ENCODE peak calls at places on chromosomes 2 and 18, in five cellular contexts. D is NCI-H1105 treated with DMSO at 0.1 percent for 48 hours, I is A549, U is OCI-M1, N is NCI-H748 treated with DMSO at 0.1 percent for 48 hours. K is an unnamed sample.

GRCh38 chr2:167944825-167945659 is 302.4 kb downstream of the STK39 start:
- DNase-seq in U (peak; percentile 68), D (no peak), I (no peak), N (no peak), K (no peak)

GRCh38 chr2:112884869-112885502 is 26.0 kb upstream of the IL37 start:
- DNase-seq in N (peak; percentile 9), D (no peak), I (peak; percentile 41), U (peak; percentile 89), K (peak; percentile 80)

GRCh38 chr18:44901283-44901682 is 220.6 kb downstream of the SETBP1 start:
- DNase-seq in N (no peak), D (no peak), U (no peak), I (no peak), K (no peak)

GRCh38 chr2:72137498-72138010 is 10.1 kb downstream of the CYP26B1 start:
- DNase-seq in U (peak; percentile 67), D (peak; percentile 7), N (no peak), I (peak; percentile 64), K (peak; percentile 65)

GRCh38 chr2:237729681-237730475 is 68.7 kb upstream of the RBM44 start:
- DNase-seq in U (no peak), D (no peak), N (no peak), I (no peak), K (no peak)

GRCh38 chr18:295756-296155 is 27.9 kb upstream of the THOC1 start:
- DNase-seq in I (no peak), N (no peak), D (no peak), U (no peak), K (no peak)

GRCh38 chr2:72938455-72938854 is 21.1 kb downstream of the EMX1 start:
- DNase-seq in D (no peak), I (no peak), U (no peak), N (no peak), K (no peak)

GRCh38 chr2:9422321-9423099 is 818 bp downstream of the ITGB1BP1 start:
- DNase-seq in U (peak; percentile 63), N (no peak), I (peak; percentile 38), D (peak; percentile 52), K (peak; percentile 58)

GRCh38 chr18:70288851-70289328 is at the start of gene SOCS6:
- DNase-seq in N (peak; percentile 39), U (peak; percentile 64), D (peak; percentile 31), I (no peak), K (peak; percentile 72)

GRCh38 chr18:74963820-74964446 is 245.0 kb downstream of the PTGR3 start:
- DNase-seq in U (peak; percentile 84), I (peak; percentile 47), D (peak; percentile 91), N (peak; percentile 89), K (no peak)

GRCh38 chr2:241597561-241597960 is 39.0 kb downstream of the BOK start:
- DNase-seq in D (no peak), U (no peak), I (no peak), N (no peak), K (no peak)

GRCh38 chr18:9321017-9321452 is 13.5 kb upstream of the TWSG1 start:
- DNase-seq in I (no peak), N (no peak), U (peak; percentile 88), D (no peak), K (no peak)

GRCh38 chr2:70523996-70524965 is 29.3 kb downstream of the TGFA start:
- DNase-seq in U (peak; percentile 4), I (peak; percentile 76), N (no peak), D (no peak), K (no peak)

GRCh38 chr2:99140056-99140859 is 1.2 kb upstream of the C2orf15 start:
- DNase-seq in U (no peak), N (no peak), I (no peak), D (no peak), K (no peak)

GRCh38 chr2:181138816-181139215 is 158.4 kb downstream of the UBE2E3 start:
- DNase-seq in D (no peak), I (peak; percentile 15), N (no peak), U (no peak), K (no peak)

GRCh38 chr18:3441290-3441689 is 8.7 kb upstream of the TGIF1 start:
- DNase-seq in I (peak; percentile 66), U (peak; percentile 85), N (no peak), D (no peak), K (peak; percentile 51)

GRCh38 chr2:31318360-31319336 is 84.7 kb downstream of the EHD3 start:
- DNase-seq in I (no peak), D (no peak), N (no peak), U (peak; percentile 41), K (no peak)

GRCh38 chr2:58856100-58856499 is 615.0 kb upstream of the FANCL start:
- DNase-seq in N (no peak), D (no peak), I (no peak), U (no peak), K (no peak)

GRCh38 chr18:10420561-10421352 is 33.7 kb upstream of the APCDD1 start:
- DNase-seq in N (no peak), I (no peak), U (no peak), D (no peak), K (no peak)

GRCh38 chr2:149797030-149797429 is 209.5 kb upstream of the MMADHC start:
- DNase-seq in U (no peak), D (no peak), I (no peak), N (no peak), K (no peak)

GRCh38 chr18:7950380-7951143 is 383.4 kb downstream of the PTPRM start:
- DNase-seq in I (peak; percentile 85), N (no peak), D (no peak), U (no peak), K (no peak)

GRCh38 chr2:207260947-207261346 is 95.2 kb upstream of the KLF7 start:
- DNase-seq in I (no peak), D (no peak), N (no peak), U (no peak), K (no peak)

GRCh38 chr2:241739651-241740050 is 5.2 kb downstream of the D2HGDH start:
- DNase-seq in U (no peak), D (no peak), I (no peak), N (no peak), K (no peak)

GRCh38 chr2:107545851-107546250 is 280.8 kb upstream of the RGPD4 start:
- DNase-seq in N (no peak), I (no peak), D (no peak), U (no peak), K (no peak)

GRCh38 chr2:11166476-11166875 is 11.2 kb downstream of the SLC66A3 start:
- DNase-seq in D (no peak), N (no peak), U (no peak), I (no peak), K (no peak)

GRCh38 chr18:35972197-35973000 is at the start of gene RMP24:
- DNase-seq in U (peak; percentile 96), D (peak; percentile 95), I (peak; percentile 95), N (peak; percentile 86), K (peak; percentile 97)

GRCh38 chr2:210302326-210302725 is 12.6 kb downstream of the MYL1 start:
- DNase-seq in D (no peak), N (no peak), I (no peak), U (no peak), K (no peak)

GRCh38 chr18:25759111-25759510 is 331.3 kb downstream of the SS18 start:
- DNase-seq in N (no peak), I (no peak), U (no peak), D (no peak), K (no peak)

GRCh38 chr18:8116346-8117007 is 492.8 kb upstream of the RAB12 start:
- DNase-seq in I (peak; percentile 78), D (no peak), U (no peak), N (no peak), K (no peak)

GRCh38 chr18:3246636-3247242 is 862 bp upstream of the MYL12A start:
- DNase-seq in I (no peak), U (peak; percentile 97), N (no peak), D (no peak), K (peak; percentile 62)

GRCh38 chr2:159710601-159711180 is 1.6 kb upstream of the MARCHF7 start:
- DNase-seq in I (no peak), N (no peak), U (peak; percentile 43), D (no peak), K (no peak)

GRCh38 chr2:189210250-189211075 is 30.9 kb upstream of the COL5A2 start:
- DNase-seq in D (no peak), I (peak; percentile 89), U (peak; percentile 93), N (no peak), K (no peak)

GRCh38 chr2:61898810-61899209 is 6.7 kb upstream of the COMMD1 start:
- DNase-seq in U (peak; percentile 68), D (peak; percentile 9), N (no peak), I (peak; percentile 46), K (no peak)

GRCh38 chr2:167438206-167438605 is 549.9 kb downstream of the XIRP2 start:
- DNase-seq in D (no peak), I (no peak), N (no peak), U (peak; percentile 6), K (no peak)

GRCh38 chr2:233974530-233975071 is 57.4 kb downstream of the TRPM8 start:
- DNase-seq in I (peak; percentile 98), N (no peak), U (no peak), D (no peak), K (peak; percentile 90)

GRCh38 chr2:30234180-30234971 is 3.0 kb downstream of the LBH start:
- DNase-seq in U (no peak), D (no peak), I (peak; percentile 89), N (no peak), K (no peak)

GRCh38 chr2:227163998-227164744 is at the start of the genes COL4A3 and COL4A4:
- DNase-seq in U (no peak), N (peak; percentile 36), D (peak; percentile 59), I (peak; percentile 73), K (peak; percentile 51)